ENCODE peak calls at places on chromosomes 3 and 15, in nine cellular contexts. B is GM04503, F is lower lobe of right lung, U is suprapubic skin, W is DMS 273 treated with DMSO at 0.1 percent for 48 hours, T is foreskin fibroblast, V is NCI-H460, M is GM13977, D is kidney epithelial cell. Y is an unnamed sample.
A peak's percentile ranks its signal among the peaks of the same experiment; 100 is the strongest.

GRCh38 chr3:104989878-104990277 is 376.8 kb upstream of the ALCAM start:
- DNase-seq in B (no peak), F (no peak), U (no peak), W (no peak), T (no peak), V (no peak), M (no peak), D (no peak), Y (no peak)

GRCh38 chr3:128882709-128883108 is 3.3 kb downstream of the ACAD9 start:
- DNase-seq in B (no peak), F (no peak), U (no peak), W (no peak), T (no peak), V (no peak), M (no peak), D (no peak), Y (no peak)

GRCh38 chr3:170320471-170321121 is 36.9 kb upstream of the SKIL start:
- DNase-seq in B (no peak), F (no peak), U (no peak), W (no peak), T (no peak), V (no peak), M (no peak), D (no peak), Y (peak; percentile 70)

GRCh38 chr3:119340436-119340835 is 46.3 kb downstream of the ARHGAP31 start:
- DNase-seq in B (no peak), F (no peak), U (no peak), W (no peak), T (no peak), V (no peak), M (no peak), D (no peak), Y (peak; percentile 89)

GRCh38 chr3:158737987-158738615 is 5.8 kb upstream of the RARRES1 start:
- DNase-seq in B (no peak), F (no peak), U (no peak), W (no peak), T (peak; percentile 82), V (no peak), M (no peak), D (no peak), Y (peak; percentile 24)

GRCh38 chr3:72380193-72380592 is 468.1 kb downstream of the SHQ1 start:
- DNase-seq in B (peak; percentile 44), F (no peak), U (no peak), W (no peak), T (peak; percentile 60), V (no peak), M (no peak), D (no peak), Y (peak; percentile 20)

GRCh38 chr15:66833372-66833771 is 131.3 kb downstream of the SMAD6 start:
- DNase-seq in B (no peak), F (no peak), U (peak; percentile 24), W (no peak), T (no peak), V (no peak), M (no peak), D (no peak), Y (no peak)

GRCh38 chr3:16052964-16053363 is 121.5 kb upstream of the GALNT15 start:
- DNase-seq in B (no peak), F (no peak), U (no peak), W (no peak), T (no peak), V (no peak), M (no peak), D (no peak), Y (no peak)

GRCh38 chr3:55723653-55724406 is 236.7 kb upstream of the WNT5A start:
- DNase-seq in B (no peak), F (no peak), U (no peak), W (no peak), T (no peak), V (no peak), M (no peak), D (no peak), Y (no peak)

GRCh38 chr3:35067750-35068149 is 571.6 kb upstream of the ARPP21 start:
- DNase-seq in B (no peak), F (no peak), U (no peak), W (no peak), T (no peak), V (no peak), M (no peak), D (no peak), Y (no peak)

GRCh38 chr3:152438181-152438580 is 169.5 kb downstream of the MBNL1 start:
- DNase-seq in B (no peak), F (no peak), U (no peak), W (no peak), T (no peak), V (no peak), M (no peak), D (no peak), Y (no peak)